ENCODE peak calls at places on chromosomes 11 and 22, in eight cellular contexts. H, S, E, P, U, N, L and C are unnamed samples.

GRCh38 chr11:82865841-82866240 is 34.4 kb downstream of the PRCP start:
- DNase-seq in H (no peak), S (peak), E (no peak), P (no peak), U (no peak), N (no peak), L (no peak), C (no peak)

GRCh38 chr11:86193297-86194095 is 51.1 kb upstream of the EED start:
- DNase-seq in H (peak), S (peak), E (peak), P (peak), U (peak), N (peak), L (peak), C (no peak)

GRCh38 chr11:29809121-29809520 is 207.7 kb downstream of the KCNA4 start:
- DNase-seq in H (no peak), S (no peak), E (no peak), P (no peak), U (peak), N (no peak), L (no peak), C (no peak)

GRCh38 chr22:20655623-20656022 is 118.3 kb upstream of the SERPIND1 start:
- DNase-seq in H (no peak), S (no peak), E (no peak), P (no peak), U (no peak), N (no peak), L (no peak), C (no peak)

GRCh38 chr22:49767355-49768062 is 60.2 kb downstream of the BRD1 start:
- DNase-seq in H (no peak), S (peak), E (no peak), P (peak), U (peak), N (peak), L (peak), C (no peak)

GRCh38 chr22:39748877-39749276 is 144.7 kb downstream of the ENTHD1 start:
- DNase-seq in H (no peak), S (peak), E (no peak), P (peak), U (peak), N (no peak), L (no peak), C (peak)

GRCh38 chr11:110837535-110838127 is 125.4 kb upstream of the ARHGAP20 start:
- DNase-seq in H (no peak), S (no peak), E (no peak), P (peak), U (peak), N (no peak), L (no peak), C (no peak)

GRCh38 chr11:122697636-122698167 is 42.2 kb downstream of the UBASH3B start:
- DNase-seq in H (peak), S (peak), E (no peak), P (peak), U (peak), N (no peak), L (peak), C (no peak)

GRCh38 chr11:83257638-83258229 is 28.4 kb downstream of the CCDC90B start:
- DNase-seq in H (no peak), S (peak), E (no peak), P (peak), U (peak), N (no peak), L (no peak), C (peak)

GRCh38 chr11:78187366-78188011 is 937 bp downstream of the KCTD21 start:
- DNase-seq in H (peak), S (no peak), E (no peak), P (no peak), U (no peak), N (no peak), L (no peak), C (no peak)

GRCh38 chr11:120306519-120307242 is 18.4 kb upstream of the TLCD5 start:
- DNase-seq in H (no peak), S (peak), E (peak), P (peak), U (peak), N (peak), L (no peak), C (peak)

GRCh38 chr11:113392522-113392921 is 4.9 kb downstream of the ANKK1 start:
- DNase-seq in H (no peak), S (no peak), E (no peak), P (no peak), U (no peak), N (no peak), L (no peak), C (no peak)

GRCh38 chr11:450809-451451 is 851 bp downstream of the PTDSS2 start:
- DNase-seq in H (peak), S (peak), E (peak), P (peak), U (peak), N (peak), L (peak), C (peak)

GRCh38 chr11:4697583-4697982 is at the start of gene OR51E2:
- DNase-seq in H (no peak), S (no peak), E (no peak), P (peak), U (no peak), N (peak), L (no peak), C (no peak)

GRCh38 chr11:126112547-126112946 is 49.9 kb upstream of the CDON start:
- DNase-seq in H (no peak), S (peak), E (no peak), P (no peak), U (peak), N (no peak), L (no peak), C (no peak)